ENCODE peak calls at places on chromosomes 16 and 17, in four cellular contexts. One of them, this sample, is unnamed.

GRCh38 chr17:75869282-75870141 is 8.9 kb downstream of the TRIM47 start:
- DNase-seq in body of pancreas: no peak
- DNase-seq in A549: peak; percentile 57
- DNase-seq in stomach: no peak
- DNase-seq in this sample: peak; percentile 93

GRCh38 chr17:32445075-32445427 is 741 bp downstream of the PSMD11 start:
- DNase-seq in A549: peak; percentile 61
- DNase-seq in stomach: peak; percentile 28
- DNase-seq in body of pancreas: peak; percentile 43
- DNase-seq in this sample: no peak

GRCh38 chr17:28524476-28525415 is 18.6 kb downstream of the FOXN1 start:
- DNase-seq in A549: peak; percentile 70
- DNase-seq in stomach: peak; percentile 89
- DNase-seq in body of pancreas: peak; percentile 68
- DNase-seq in this sample: no peak

GRCh38 chr17:42276359-42276608 is at the start of gene STAT5B:
- DNase-seq in body of pancreas: peak; percentile 81
- DNase-seq in A549: peak; percentile 58
- DNase-seq in stomach: peak; percentile 80
- DNase-seq in this sample: peak; percentile 91

GRCh38 chr17:49013311-49014205 is 16.4 kb downstream of the IGF2BP1 start:
- DNase-seq in body of pancreas: no peak
- DNase-seq in stomach: no peak
- DNase-seq in A549: peak; percentile 54
- DNase-seq in this sample: no peak

GRCh38 chr16:71526111-71526998 is at the start of gene CHST4:
- DNase-seq in body of pancreas: no peak
- DNase-seq in stomach: no peak
- DNase-seq in A549: peak; percentile 24
- DNase-seq in this sample: no peak

GRCh38 chr17:31416503-31416923 is 25.0 kb downstream of the RAB11FIP4 start:
- DNase-seq in A549: no peak
- DNase-seq in stomach: no peak
- DNase-seq in body of pancreas: no peak
- DNase-seq in this sample: no peak

GRCh38 chr16:71867934-71868333 is 16.0 kb downstream of the ZNF821 start:
- DNase-seq in stomach: no peak
- DNase-seq in A549: no peak
- DNase-seq in body of pancreas: no peak
- DNase-seq in this sample: no peak

GRCh38 chr17:8382052-8382879 is 727 bp downstream of the RPL26 start:
- DNase-seq in body of pancreas: no peak
- DNase-seq in A549: no peak
- DNase-seq in stomach: no peak
- DNase-seq in this sample: no peak

GRCh38 chr16:4370570-4371480 is 823 bp upstream of the VASN start:
- DNase-seq in stomach: no peak
- DNase-seq in A549: no peak
- DNase-seq in body of pancreas: peak; percentile 40
- DNase-seq in this sample: peak; percentile 93

GRCh38 chr17:78558181-78558850 is 18.9 kb downstream of the DNAH17 start:
- DNase-seq in A549: peak; percentile 53
- DNase-seq in body of pancreas: no peak
- DNase-seq in stomach: no peak
- DNase-seq in this sample: no peak

GRCh38 chr16:81940781-81941560 is 70.3 kb downstream of the SDR42E1 start:
- DNase-seq in stomach: no peak
- DNase-seq in body of pancreas: no peak
- DNase-seq in A549: peak; percentile 73
- DNase-seq in this sample: no peak

GRCh38 chr17:82170412-82170961 is 42.2 kb downstream of the CCDC57 start:
- DNase-seq in A549: no peak
- DNase-seq in body of pancreas: no peak
- DNase-seq in stomach: no peak
- DNase-seq in this sample: no peak

GRCh38 chr16:85655216-85656129 is 33.3 kb downstream of the GINS2 start:
- DNase-seq in A549: no peak
- DNase-seq in body of pancreas: no peak
- DNase-seq in stomach: no peak
- DNase-seq in this sample: no peak

GRCh38 chr16:55821210-55821609 is 11.7 kb downstream of the CES1 start:
- DNase-seq in body of pancreas: no peak
- DNase-seq in stomach: no peak
- DNase-seq in A549: no peak
- DNase-seq in this sample: no peak
- TF ChIP-seq POLR2A in body of pancreas: no peak
- TF ChIP-seq POLR2A in stomach: no peak
- TF ChIP-seq POLR2A in A549: no peak
- TF ChIP-seq POLR2A in this sample: no peak

GRCh38 chr16:88030498-88030897 is 79.3 kb downstream of the BANP start:
- DNase-seq in body of pancreas: no peak
- DNase-seq in A549: no peak
- DNase-seq in stomach: no peak
- DNase-seq in this sample: no peak
- H3K4me3 ChIP-seq in body of pancreas: no peak overlapping the region
- H3K4me3 ChIP-seq in A549: no peak overlapping the region
- H3K4me3 ChIP-seq in stomach: no peak overlapping the region
- H3K4me3 ChIP-seq in this sample: no peak overlapping the region

GRCh38 chr16:52548261-52549010 is 1.5 kb upstream of the TOX3 start:
- DNase-seq in A549: no peak
- DNase-seq in body of pancreas: no peak
- DNase-seq in stomach: no peak
- DNase-seq in this sample: no peak

GRCh38 chr16:52547001-52547833 is at the start of gene TOX3:
- DNase-seq in A549: no peak
- DNase-seq in body of pancreas: peak; percentile 72
- DNase-seq in stomach: peak; percentile 78
- DNase-seq in this sample: no peak

GRCh38 chr16:52546291-52546941 is 527 bp downstream of the TOX3 start:
- DNase-seq in body of pancreas: no peak
- DNase-seq in stomach: no peak
- DNase-seq in A549: no peak
- DNase-seq in this sample: no peak

GRCh38 chr16:52547834-52548215 is 882 bp upstream of the TOX3 start:
- DNase-seq in stomach: no peak
- DNase-seq in A549: no peak
- DNase-seq in body of pancreas: no peak
- DNase-seq in this sample: no peak

GRCh38 chr16:52549011-52549692 is 2.2 kb upstream of the TOX3 start:
- DNase-seq in body of pancreas: no peak
- DNase-seq in stomach: no peak
- DNase-seq in A549: peak; percentile 21
- DNase-seq in this sample: no peak
- TF ChIP-seq CTCF in body of pancreas: no peak
- TF ChIP-seq CTCF in stomach: peak; percentile 75
- TF ChIP-seq CTCF in A549: no peak
- TF ChIP-seq CTCF in this sample: no peak

DNA sequence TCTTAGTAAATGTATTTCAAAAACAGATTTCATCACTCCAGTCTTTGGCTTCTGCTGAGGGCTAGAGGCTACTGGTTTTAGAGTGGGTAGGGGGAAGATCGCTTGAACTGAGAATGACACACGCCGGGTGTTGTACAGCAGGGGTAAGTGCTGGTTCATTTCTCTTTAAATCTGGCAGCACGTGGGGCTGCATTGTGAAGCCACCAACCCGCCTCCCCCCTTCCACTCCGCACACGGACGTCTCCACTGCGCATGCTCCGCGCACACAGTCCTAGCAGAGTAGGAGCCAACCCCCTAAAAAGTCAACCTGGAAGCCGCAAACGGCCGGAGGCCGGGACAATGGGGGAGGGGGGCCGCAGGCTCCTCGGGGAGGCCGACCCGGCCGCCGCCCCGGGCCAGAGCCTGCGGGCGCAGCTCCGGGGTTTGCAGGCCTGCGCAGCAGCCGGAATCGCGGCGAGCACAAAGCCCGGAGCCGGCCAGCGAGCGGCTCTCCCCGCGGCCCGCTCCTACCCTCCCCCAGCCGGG is 1.3 kb downstream of the UBE2G1 start:
- DNase-seq in A549: peak; percentile 97
- DNase-seq in body of pancreas: peak; percentile 93
- DNase-seq in stomach: peak; percentile 90
- DNase-seq in this sample: peak; percentile 96
- TF ChIP-seq POLR2A in A549: peak; percentile 54
- TF ChIP-seq POLR2A in body of pancreas: peak; percentile 52
- TF ChIP-seq POLR2A in stomach: no peak
- TF ChIP-seq POLR2A in this sample: no peak

GRCh38 chr16:50267151-50267631 is 840 bp downstream of the ADCY7 start:
- DNase-seq in A549: no peak
- DNase-seq in stomach: no peak
- DNase-seq in body of pancreas: no peak
- DNase-seq in this sample: no peak
- H3K4me3 ChIP-seq in A549: no peak overlapping the region
- H3K4me3 ChIP-seq in stomach: peak overlapping the region; percentile 39
- H3K4me3 ChIP-seq in body of pancreas: no peak overlapping the region
- H3K4me3 ChIP-seq in this sample: no peak overlapping the region

DNA sequence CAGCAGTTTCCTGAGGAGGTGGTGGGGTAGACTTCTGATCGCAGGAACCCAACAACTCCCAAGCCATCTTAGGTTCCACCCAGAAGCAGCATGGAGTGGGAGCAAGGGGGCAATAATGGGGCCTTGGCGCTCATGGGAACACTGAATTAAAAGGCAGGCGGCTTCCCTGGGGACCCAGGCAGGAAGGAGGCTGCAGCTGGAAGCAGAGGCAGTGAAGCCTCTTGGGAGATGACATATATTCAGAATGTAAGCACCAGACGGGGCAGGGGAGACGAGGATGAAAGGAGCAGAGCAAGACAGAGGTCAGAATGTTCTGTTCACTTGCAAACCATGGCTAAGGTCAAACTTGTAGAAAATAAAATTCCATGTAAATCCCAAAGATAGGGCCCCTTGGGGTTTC is 2.9 kb downstream of the HIGD1B start:
- DNase-seq in body of pancreas: no peak
- DNase-seq in stomach: no peak
- DNase-seq in A549: no peak
- DNase-seq in this sample: no peak
- TF ChIP-seq CTCF in body of pancreas: no peak
- TF ChIP-seq CTCF in stomach: no peak
- TF ChIP-seq CTCF in A549: no peak
- TF ChIP-seq CTCF in this sample: no peak

This sample was measured in lower leg skin.